ENCODE peak calls at places on chromosomes 6 and 20, in four cellular contexts. Z is iPS-NIHi11; E is stimulated activated CD4-positive, alpha-beta T cell treated with anti-CD3 and anti-CD28 coated beads, Interleukin-15, amount 100 ng/mL, for 24 hours; O is ureter. G is an unnamed sample.

GRCh38 chr6:24718449-24719124 is 367 bp downstream of the C6orf62 start:
- DNase-seq in Z (no peak), E (no peak), O (no peak), G (no peak)

GRCh38 chr6:24631671-24632070 is 14.3 kb downstream of the KIAA0319 start:
- DNase-seq in Z (no peak), E (no peak), O (no peak), G (no peak)

GRCh38 chr6:34667481-34668238 is 28.9 kb downstream of the ILRUN start:
- DNase-seq in Z (no peak), E (no peak), O (no peak), G (no peak)

GRCh38 chr6:170295519-170296422 is 4.9 kb upstream of the DLL1 start:
- DNase-seq in Z (peak), E (peak), O (no peak), G (peak)

GRCh38 chr20:36285746-36286447 is 20.2 kb upstream of the DLGAP4 start:
- DNase-seq in Z (no peak), E (no peak), O (no peak), G (peak)

GRCh38 chr6:33700391-33701050 is 11.0 kb downstream of the UQCC2 start:
- DNase-seq in Z (peak), E (peak), O (no peak), G (peak)

GRCh38 chr6:159981171-159981571 is 12.3 kb downstream of the IGF2R start:
- DNase-seq in Z (no peak), E (peak), O (no peak), G (no peak)

GRCh38 chr20:32017711-32018251 is 7.5 kb downstream of the CCM2L start:
- DNase-seq in Z (peak), E (peak), O (no peak), G (peak)

GRCh38 chr6:64012351-64013060 is 376.9 kb downstream of the PHF3 start:
- DNase-seq in Z (peak), E (no peak), O (no peak), G (peak)

GRCh38 chr6:39166189-39166917 is 51.4 kb upstream of the SAYSD1 start:
- DNase-seq in Z (peak), E (peak), O (peak), G (peak)

GRCh38 chr6:43768983-43769525 is 957 bp upstream of the VEGFA start:
- DNase-seq in Z (no peak), E (no peak), O (peak), G (no peak)

GRCh38 chr6:3405182-3405518 is 51.7 kb downstream of the SLC22A23 start:
- DNase-seq in Z (no peak), E (no peak), O (no peak), G (no peak)

GRCh38 chr20:40843251-40843650 is 154.2 kb upstream of the MAFB start:
- DNase-seq in Z (no peak), E (no peak), O (no peak), G (no peak)

GRCh38 chr6:143215785-143216184 is 155.1 kb downstream of the AIG1 start:
- DNase-seq in Z (no peak), E (no peak), O (no peak), G (no peak)

GRCh38 chr6:22785036-22785435 is 215.7 kb downstream of the HDGFL1 start:
- DNase-seq in Z (peak), E (no peak), O (no peak), G (peak)

GRCh38 chr20:49278817-49279676 is 1.2 kb upstream of the ZNFX1 start:
- DNase-seq in Z (no peak), E (peak), O (no peak), G (no peak)

GRCh38 chr6:6858533-6858982 is 249.2 kb upstream of the RREB1 start:
- DNase-seq in Z (no peak), E (no peak), O (no peak), G (no peak)

GRCh38 chr20:44211177-44212039 is 837 bp upstream of the OSER1 start:
- DNase-seq in Z (no peak), E (no peak), O (no peak), G (no peak)

GRCh38 chr6:160088069-160088773 is 33.4 kb upstream of the SLC22A1 start:
- DNase-seq in Z (peak), E (peak), O (peak), G (peak)

GRCh38 chr6:135812085-135812526 is 39.4 kb upstream of the PDE7B start:
- DNase-seq in Z (no peak), E (no peak), O (no peak), G (no peak)

GRCh38 chr6:146700078-146700686 is 101.4 kb downstream of the ADGB start:
- DNase-seq in Z (peak), E (peak), O (peak), G (peak)

GRCh38 chr20:625360-625932 is 15.3 kb upstream of the TCF15 start:
- DNase-seq in Z (no peak), E (no peak), O (no peak), G (no peak)

GRCh38 chr6:22147469-22147815 is 149.4 kb downstream of the PRL start:
- DNase-seq in Z (no peak), E (no peak), O (no peak), G (no peak)

GRCh38 chr6:132289761-132290160 is 111.5 kb downstream of the MOXD1 start:
- DNase-seq in Z (no peak), E (no peak), O (no peak), G (peak)

GRCh38 chr6:151036869-151037680 is 171.6 kb downstream of the MTHFD1L start:
- DNase-seq in Z (no peak), E (peak), O (no peak), G (no peak)

GRCh38 chr6:161498359-161498758 is 224.5 kb upstream of the AGPAT4 start:
- DNase-seq in Z (peak), E (no peak), O (no peak), G (peak)

GRCh38 chr20:49915118-49915379 is 280 bp downstream of the SPATA2 start:
- DNase-seq in Z (no peak), E (no peak), O (no peak), G (no peak)

GRCh38 chr6:157240059-157240959 is 83.0 kb downstream of the TMEM242 start:
- DNase-seq in Z (no peak), E (no peak), O (peak), G (no peak)

GRCh38 chr6:110826236-110827129 is 11.2 kb upstream of the CDK19 start:
- DNase-seq in Z (no peak), E (no peak), O (no peak), G (peak)

GRCh38 chr6:127463056-127463455 is 3.9 kb upstream of the KIAA0408 start:
- DNase-seq in Z (no peak), E (no peak), O (no peak), G (no peak)

GRCh38 chr20:61842011-61842410 is 223.7 kb downstream of the TAF4 start:
- DNase-seq in Z (no peak), E (no peak), O (no peak), G (no peak)

GRCh38 chr20:9467995-9468394 is 46.4 kb upstream of the LAMP5 start:
- DNase-seq in Z (peak), E (no peak), O (no peak), G (peak)

GRCh38 chr20:25308671-25309394 is 60.9 kb downstream of the PYGB start:
- DNase-seq in Z (no peak), E (no peak), O (no peak), G (no peak)

GRCh38 chr6:147972436-147972835 is 370.2 kb upstream of the SASH1 start:
- DNase-seq in Z (no peak), E (no peak), O (no peak), G (no peak)

GRCh38 chr20:44709380-44709779 is 5.8 kb upstream of the CCN5 start:
- DNase-seq in Z (no peak), E (no peak), O (no peak), G (no peak)

G was measured in GM23338.